ENCODE peak calls at places on chromosomes 16 and 17, in five cellular contexts. U is upper lobe of left lung, T is transverse colon, P is adrenal gland, E is tibial nerve. A is an unnamed sample.

GRCh38 chr16:57185446-57185944 is 344 bp downstream of the PSME3IP1 start:
- DNase-seq in U (peak; percentile 91), T (peak; percentile 50), P (peak; percentile 61), E (peak; percentile 64), A (peak; percentile 90)

GRCh38 chr17:57397402-57397801 is 141.1 kb downstream of the MSI2 start:
- DNase-seq in U (no peak), T (no peak), P (no peak), E (no peak), A (no peak)

GRCh38 chr16:87956771-87957279 is 5.6 kb downstream of the BANP start:
- DNase-seq in U (no peak), T (no peak), P (no peak), E (no peak), A (no peak)

GRCh38 chr16:51383909-51384308 is 232.8 kb upstream of the SALL1 start:
- DNase-seq in U (no peak), T (no peak), P (no peak), E (no peak), A (no peak)

GRCh38 chr17:73652886-73653480 is 8.7 kb upstream of the SDK2 start:
- DNase-seq in U (no peak), T (no peak), P (no peak), E (no peak), A (no peak)

GRCh38 chr17:33642002-33642401 is 348.9 kb upstream of the ASIC2 start:
- DNase-seq in U (no peak), T (no peak), P (no peak), E (no peak), A (no peak)

GRCh38 chr16:31862761-31863160 is 10.8 kb upstream of the ZNF267 start:
- DNase-seq in U (no peak), T (no peak), P (no peak), E (no peak), A (no peak)

GRCh38 chr17:2233441-2233947 is 70.1 kb downstream of the SMG6 start:
- DNase-seq in U (no peak), T (no peak), P (no peak), E (no peak), A (no peak)

GRCh38 chr17:38605852-38606645 is at the start of gene SRCIN1:
- DNase-seq in U (peak; percentile 94), T (peak; percentile 74), P (no peak), E (no peak), A (peak; percentile 88)

GRCh38 chr16:1078579-1079021 is 6.1 kb downstream of the SSTR5 start:
- DNase-seq in U (peak; percentile 84), T (peak; percentile 72), P (peak; percentile 81), E (no peak), A (no peak)

GRCh38 chr16:1979271-1980025 is 1.8 kb downstream of the NOXO1 start:
- DNase-seq in U (peak; percentile 96), T (peak; percentile 92), P (no peak), E (no peak), A (no peak)

GRCh38 chr17:21198411-21198810 is 15.6 kb downstream of the TMEM11 start:
- DNase-seq in U (no peak), T (no peak), P (no peak), E (no peak), A (no peak)

GRCh38 chr17:12794919-12795517 is 5.7 kb downstream of the ARHGAP44 start:
- DNase-seq in U (no peak), T (no peak), P (no peak), E (no peak), A (no peak)

GRCh38 chr16:78100162-78100467 is 661 bp downstream of the WWOX start:
- DNase-seq in U (no peak), T (no peak), P (no peak), E (no peak), A (no peak)

GRCh38 chr16:81181013-81181720 is 57.3 kb upstream of the BCO1 start:
- DNase-seq in U (no peak), T (peak; percentile 63), P (peak; percentile 93), E (peak; percentile 96), A (peak; percentile 93)

GRCh38 chr16:17342031-17342430 is 128.7 kb downstream of the XYLT1 start:
- DNase-seq in U (no peak), T (no peak), P (no peak), E (no peak), A (no peak)

GRCh38 chr16:89506113-89506504 is 2.1 kb upstream of the SPG7 start:
- DNase-seq in U (no peak), T (no peak), P (no peak), E (no peak), A (no peak)

GRCh38 chr16:71645450-71645849 is 19.5 kb downstream of the MARVELD3 start:
- DNase-seq in U (no peak), T (peak; percentile 28), P (no peak), E (no peak), A (no peak)

GRCh38 chr16:14289692-14290340 is 218.7 kb downstream of the MRTFB start:
- DNase-seq in U (no peak), T (no peak), P (no peak), E (no peak), A (no peak)

GRCh38 chr16:49700222-49700927 is 155.5 kb downstream of the ZNF423 start:
- DNase-seq in U (no peak), T (no peak), P (peak; percentile 52), E (peak; percentile 25), A (peak; percentile 89)

GRCh38 chr16:67173808-67174705 is 3.7 kb downstream of the NOL3 start:
- DNase-seq in U (peak; percentile 96), T (peak; percentile 93), P (peak; percentile 97), E (peak; percentile 54), A (peak; percentile 96)

GRCh38 chr16:15819046-15819445 is 37.8 kb downstream of the MYH11 start:
- DNase-seq in U (no peak), T (no peak), P (no peak), E (no peak), A (no peak)

GRCh38 chr17:36935681-36936454 is 1.4 kb upstream of the LHX1 start:
- DNase-seq in U (peak; percentile 85), T (no peak), P (no peak), E (no peak), A (peak; percentile 81)

GRCh38 chr17:78127240-78127887 is 1.2 kb downstream of the TMC6 start:
- DNase-seq in U (peak; percentile 88), T (peak; percentile 75), P (peak; percentile 65), E (peak; percentile 30), A (peak; percentile 91)

GRCh38 chr17:11144358-11145233 is 96.4 kb upstream of the SHISA6 start:
- DNase-seq in U (no peak), T (peak; percentile 67), P (peak; percentile 68), E (no peak), A (no peak)

GRCh38 chr16:89599451-89599858 is 14.0 kb upstream of the DPEP1 start:
- DNase-seq in U (no peak), T (peak; percentile 61), P (no peak), E (no peak), A (no peak)

GRCh38 chr17:19327039-19327776 is 35.3 kb downstream of the B9D1 start:
- DNase-seq in U (no peak), T (no peak), P (no peak), E (no peak), A (no peak)

GRCh38 chr16:471353-472198 is 46.1 kb downstream of the RAB11FIP3 start:
- DNase-seq in U (peak; percentile 46), T (no peak), P (no peak), E (no peak), A (no peak)

GRCh38 chr17:3788200-3788599 is 12.8 kb downstream of the ITGAE start:
- DNase-seq in U (no peak), T (no peak), P (no peak), E (no peak), A (no peak)

GRCh38 chr16:10895053-10895946 is 18.3 kb downstream of the CIITA start:
- DNase-seq in U (no peak), T (peak; percentile 33), P (no peak), E (peak; percentile 41), A (no peak)

GRCh38 chr17:79698086-79698690 is 32.6 kb upstream of the ENPP7 start:
- DNase-seq in U (no peak), T (no peak), P (no peak), E (no peak), A (no peak)

GRCh38 chr16:2671741-2672140 is 10.6 kb upstream of the KCTD5 start:
- DNase-seq in U (no peak), T (no peak), P (no peak), E (no peak), A (no peak)

GRCh38 chr16:17070882-17071592 is 399.7 kb downstream of the XYLT1 start:
- DNase-seq in U (no peak), T (peak; percentile 76), P (no peak), E (peak; percentile 13), A (peak; percentile 46)

GRCh38 chr17:29115906-29116651 is 64.1 kb downstream of the MYO18A start:
- DNase-seq in U (no peak), T (no peak), P (peak; percentile 40), E (no peak), A (no peak)

GRCh38 chr17:72423286-72423589 is 302.4 kb downstream of the SOX9 start:
- DNase-seq in U (no peak), T (no peak), P (no peak), E (no peak), A (no peak)

GRCh38 chr16:73064996-73065349 is 17.0 kb upstream of the ZFHX3 start:
- DNase-seq in U (peak; percentile 73), T (no peak), P (no peak), E (no peak), A (no peak)

GRCh38 chr17:879546-879945 is 97.4 kb downstream of the MRM3 start:
- DNase-seq in U (no peak), T (peak; percentile 71), P (peak; percentile 83), E (peak; percentile 52), A (peak; percentile 93)

DNA sequence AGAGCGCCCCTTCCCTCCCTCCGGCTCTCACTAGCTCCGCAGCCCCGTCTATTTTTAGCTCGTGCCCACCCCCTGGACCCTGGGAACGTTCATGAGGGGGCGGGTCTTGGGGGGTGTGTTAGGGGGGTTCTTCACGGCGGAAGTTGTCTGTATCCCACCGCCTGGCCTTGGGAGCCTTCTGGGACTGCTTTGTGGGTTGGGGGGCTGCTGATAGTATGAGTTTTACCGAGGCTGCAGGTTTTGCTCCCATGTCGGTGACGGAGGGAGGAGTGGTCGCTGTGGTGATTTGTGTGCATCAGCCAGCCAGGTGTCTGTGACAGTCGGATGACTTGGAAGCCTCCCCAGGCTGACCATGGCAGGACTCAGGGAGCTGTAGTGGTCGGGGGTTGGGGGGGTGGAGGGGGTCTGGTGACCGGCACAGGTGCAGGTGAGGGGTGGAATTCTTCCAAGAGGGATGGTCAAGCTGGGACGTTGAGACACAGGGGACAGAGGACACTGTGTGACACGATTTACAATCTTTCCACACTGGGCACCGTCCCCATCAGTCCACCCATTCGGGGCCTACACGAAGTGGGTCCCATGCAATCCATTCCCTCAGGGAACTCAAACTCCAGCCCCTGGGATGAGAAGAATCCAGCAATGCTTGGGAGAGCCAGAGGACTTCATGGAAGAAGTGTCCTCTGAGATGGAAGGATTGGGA is 1.4 kb downstream of the ATP1B2 start:
- DNase-seq in U (no peak), T (no peak), P (no peak), E (no peak), A (no peak)
- H3K4me3 ChIP-seq in U (peak overlapping the region; percentile 56), T (no peak overlapping the region), P (no peak overlapping the region), E (peak overlapping the region; percentile 49), A (no peak overlapping the region)

GRCh38 chr17:44219636-44220210 is at the start of gene UBTF:
- DNase-seq in U (peak; percentile 94), T (peak; percentile 63), P (peak; percentile 72), E (no peak), A (peak; percentile 92)
- TF ChIP-seq POLR2A in U (no peak), T (no peak), P (peak; percentile 27), E (no peak), A (no peak)

GRCh38 chr17:64172510-64172909 is 42.6 kb upstream of the ERN1 start:
- DNase-seq in U (no peak), T (no peak), P (no peak), E (no peak), A (no peak)
- TF ChIP-seq CTCF in U (no peak), T (no peak), P (no peak), E (no peak), A (no peak)

GRCh38 chr16:4880006-4880580 is 32.8 kb downstream of the UBN1 start:
- DNase-seq in U (peak; percentile 63), T (no peak), P (no peak), E (no peak), A (no peak)
- H3K4me3 ChIP-seq in U (no peak overlapping the region), T (no peak overlapping the region), P (no peak overlapping the region), E (no peak overlapping the region), A (no peak overlapping the region)